ENCODE peak calls at places on chromosomes 4 and X, in eight cellular contexts. W, P, B, L, Z, E, A and O are unnamed samples.

GRCh38 chrX:15816886-15817285 is 26.6 kb downstream of the ZRSR2 start:
- DNase-seq in B (peak; percentile 11), E (peak; percentile 29), L (no peak), A (peak; percentile 6), W (no peak), P (no peak), Z (no peak), O (no peak)

GRCh38 chr4:15234585-15235126 is 193.2 kb upstream of the C1QTNF7 start:
- DNase-seq in W (peak; percentile 91), Z (no peak), A (no peak), E (no peak), B (no peak), L (peak; percentile 94), P (no peak), O (no peak)

GRCh38 chrX:123223859-123224258 is 39.8 kb downstream of the GRIA3 start:
- DNase-seq in E (no peak), P (no peak), L (no peak), W (no peak), B (no peak), A (no peak), Z (no peak), O (no peak)

GRCh38 chr4:154441124-154441523 is 50.5 kb downstream of the DCHS2 start:
- DNase-seq in P (no peak), Z (no peak), A (no peak), E (no peak), B (no peak), W (no peak), L (no peak), O (no peak)

GRCh38 chrX:10045327-10046000 is 78.3 kb downstream of the CLDN34 start:
- DNase-seq in Z (no peak), E (no peak), W (no peak), L (no peak), A (no peak), B (no peak), P (no peak), O (no peak)

GRCh38 chrX:28177202-28177601 is 196.0 kb upstream of the DCAF8L1 start:
- DNase-seq in A (no peak), W (peak; percentile 57), L (no peak), E (peak; percentile 21), Z (peak; percentile 0), B (peak; percentile 68), P (peak; percentile 50), O (peak; percentile 38)

GRCh38 chr4:93147524-93148212 is 680.9 kb upstream of the ATOH1 start:
- DNase-seq in W (no peak), B (peak; percentile 86), L (no peak), E (no peak), A (no peak), Z (no peak), P (no peak), O (no peak)

GRCh38 chrX:77493677-77494553 is 46.7 kb downstream of the FGF16 start:
- DNase-seq in B (peak; percentile 65), W (peak; percentile 66), A (no peak), E (no peak), Z (no peak), L (peak; percentile 55), P (no peak), O (no peak)

GRCh38 chr4:150302553-150302952 is 224.3 kb downstream of the DCLK2 start:
- DNase-seq in A (no peak), Z (no peak), W (peak; percentile 86), L (peak; percentile 94), P (no peak), B (no peak), E (no peak), O (peak; percentile 53)

GRCh38 chr4:11814758-11815157 is 386.1 kb upstream of the HS3ST1 start:
- DNase-seq in A (no peak), B (no peak), Z (no peak), L (no peak), P (no peak), W (no peak), E (no peak), O (no peak)

GRCh38 chr4:182679531-182679930 is 237.7 kb downstream of the DCTD start:
- DNase-seq in P (no peak), W (no peak), Z (no peak), E (no peak), L (no peak), A (no peak), B (no peak), O (no peak)

GRCh38 chrX:135194684-135195083 is 23.5 kb upstream of the CT55 start:
- DNase-seq in W (no peak), L (no peak), A (no peak), Z (no peak), P (no peak), B (peak; percentile 51), E (peak; percentile 11), O (no peak)

GRCh38 chrX:135185795-135186443 is 14.7 kb upstream of the CT55 start:
- DNase-seq in W (peak; percentile 67), L (peak; percentile 58), Z (peak; percentile 13), A (peak; percentile 41), P (peak; percentile 85), B (peak; percentile 71), E (peak; percentile 57), O (peak; percentile 42)

GRCh38 chrX:135193740-135194139 is 22.5 kb upstream of the CT55 start:
- DNase-seq in E (no peak), A (no peak), P (no peak), Z (no peak), L (no peak), W (no peak), B (no peak), O (no peak)

GRCh38 chrX:135191838-135192237 is 20.6 kb upstream of the CT55 start:
- DNase-seq in A (no peak), Z (no peak), E (no peak), P (no peak), B (no peak), L (no peak), W (no peak), O (no peak)
- H3K9me2 ChIP-seq in A (no peaks in the 10 kb centered on the region), Z (no peaks in the 10 kb centered on the region), E (no peaks in the 10 kb centered on the region), P (no peaks in the 10 kb centered on the region), B (peaks cover 4% of the 10 kb centered on the region), L (no peaks in the 10 kb centered on the region), W (no peaks in the 10 kb centered on the region), O (no peaks in the 10 kb centered on the region)

GRCh38 chr4:10074767-10075105 is 41.9 kb downstream of the WDR1 start:
- DNase-seq in E (no peak), A (no peak), L (peak; percentile 84), W (peak; percentile 42), P (peak; percentile 58), Z (peak; percentile 5), B (peak; percentile 41), O (no peak)
- H3K4me3 ChIP-seq in E (no peak overlapping the region), A (no peak overlapping the region), L (no peak overlapping the region), W (no peak overlapping the region), P (no peak overlapping the region), Z (no peak overlapping the region), B (no peak overlapping the region), O (no peak overlapping the region)

DNA sequence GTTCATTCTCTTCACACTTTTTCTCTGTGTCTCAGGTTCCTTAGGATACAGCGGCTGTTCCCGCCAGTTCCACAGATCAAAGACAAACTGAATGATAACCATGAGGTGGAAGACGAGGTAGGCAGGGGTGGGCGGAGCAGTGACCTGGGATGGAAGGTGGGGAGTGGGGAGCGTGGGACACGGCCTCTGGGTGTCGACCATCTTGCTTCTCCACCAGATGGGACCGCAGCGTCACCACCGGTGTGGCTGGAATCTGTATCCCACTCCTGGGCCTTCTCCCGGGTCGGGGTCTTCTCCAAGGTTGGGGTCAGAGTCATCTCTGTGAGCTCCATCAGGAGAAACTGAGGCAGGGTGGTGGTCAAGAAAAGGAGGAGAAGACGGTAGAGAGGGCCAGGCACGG is 31.2 kb upstream of the IL3RA start:
- DNase-seq in B (no peak), L (no peak), A (no peak), W (no peak), Z (no peak), E (no peak), P (no peak), O (no peak)
- H3K9me2 ChIP-seq in B (no peaks in the 10 kb centered on the region), L (no peaks in the 10 kb centered on the region), A (no peaks in the 10 kb centered on the region), W (no peaks in the 10 kb centered on the region), Z (no peaks in the 10 kb centered on the region), E (no peaks in the 10 kb centered on the region), P (no peaks in the 10 kb centered on the region), O (no peaks in the 10 kb centered on the region)

GRCh38 chr4:165331823-165332222 is 4.4 kb downstream of the MSMO1 start:
- DNase-seq in W (no peak), Z (no peak), L (no peak), E (no peak), B (peak; percentile 33), A (no peak), P (no peak), O (no peak)
- H3K4me3 ChIP-seq in W (no peak overlapping the region), Z (peak overlapping the region; percentile 90), L (no peak overlapping the region), E (no peak overlapping the region), B (peak overlapping the region; percentile 99), A (no peak overlapping the region), P (peak overlapping the region; percentile 85), O (no peak overlapping the region)

DNA sequence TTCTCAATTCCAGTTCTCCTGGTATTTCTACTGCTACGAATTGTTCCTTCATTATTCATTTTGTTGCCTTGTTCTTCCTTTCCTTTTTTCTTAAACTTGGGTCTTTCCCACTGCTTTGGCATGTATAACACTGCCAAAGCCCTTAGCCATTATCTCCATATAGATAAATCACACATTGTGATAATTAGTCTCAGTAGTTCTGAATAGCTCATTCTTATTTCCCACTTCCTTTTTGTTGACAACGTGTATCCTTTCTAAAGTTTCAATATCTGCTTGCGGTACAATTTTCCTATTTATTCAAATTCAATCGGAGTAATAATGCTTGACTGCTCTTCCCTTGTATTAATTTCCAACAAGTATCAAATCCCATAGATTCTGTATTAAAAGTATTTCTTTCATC is 14.5 kb upstream of the CAMK2D start:
- DNase-seq in W (no peak), L (no peak), E (no peak), B (no peak), Z (no peak), A (no peak), P (no peak), O (no peak)
- H3K9me2 ChIP-seq in W (no peaks in the 10 kb centered on the region), L (no peaks in the 10 kb centered on the region), E (no peaks in the 10 kb centered on the region), B (peaks cover 4% of the 10 kb centered on the region), Z (no peaks in the 10 kb centered on the region), A (no peaks in the 10 kb centered on the region), P (no peaks in the 10 kb centered on the region), O (no peaks in the 10 kb centered on the region)

GRCh38 chr4:181564616-181565015 is 678.6 kb upstream of the TENM3 start:
- DNase-seq in Z (no peak), A (no peak), W (no peak), E (no peak), L (no peak), B (no peak), P (no peak), O (no peak)

GRCh38 chr4:181569553-181569952 is 673.6 kb upstream of the TENM3 start:
- DNase-seq in Z (peak; percentile 26), A (peak; percentile 62), W (peak; percentile 15), L (peak; percentile 46), P (peak; percentile 47), B (peak; percentile 62), E (peak; percentile 60), O (peak; percentile 19)

GRCh38 chr4:181562399-181562798 is 680.8 kb upstream of the TENM3 start:
- DNase-seq in A (no peak), W (no peak), E (no peak), Z (no peak), L (no peak), B (no peak), P (no peak), O (no peak)

DNA sequence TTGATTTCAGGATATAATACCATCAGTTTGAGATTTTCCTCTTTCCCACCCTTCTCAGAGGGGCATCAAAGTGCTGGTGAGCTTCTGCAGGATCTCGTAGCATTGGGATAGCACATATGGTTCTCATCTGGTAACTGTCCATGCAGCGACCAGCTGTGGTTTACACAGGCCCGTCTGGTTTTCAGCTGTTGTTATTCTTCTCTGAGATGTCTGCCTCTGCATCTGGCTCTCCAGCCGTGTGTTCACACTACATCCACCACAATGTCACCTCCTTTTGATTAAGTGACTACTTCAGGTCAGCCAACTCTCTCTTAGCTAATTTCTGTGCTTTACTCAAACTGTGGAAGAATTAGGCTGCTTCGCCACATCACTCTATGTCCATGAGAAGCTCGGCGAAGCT is 676.7 kb upstream of the TENM3 start:
- DNase-seq in W (no peak), Z (no peak), L (no peak), B (no peak), P (no peak), A (no peak), E (peak; percentile 77), O (no peak)
- H3K4me3 ChIP-seq in W (no peak overlapping the region), Z (no peak overlapping the region), L (no peak overlapping the region), B (no peak overlapping the region), P (no peak overlapping the region), A (no peak overlapping the region), E (no peak overlapping the region), O (no peak overlapping the region)